ENCODE peak calls at places on chromosomes 11 and 22, in five cellular contexts. Y, B, D, P and H are unnamed samples.

GRCh38 chr22:20904008-20904979 is 12.9 kb upstream of the CRKL start:
- DNase-seq in D (no peak), P (peak), B (no peak), Y (no peak), H (no peak)

GRCh38 chr11:103789957-103790356 is 246.5 kb upstream of the DDI1 start:
- DNase-seq in B (no peak), Y (no peak), D (no peak), P (no peak), H (no peak)

GRCh38 chr22:42906605-42907338 is 49.7 kb upstream of the ARFGAP3 start:
- DNase-seq in P (no peak), B (no peak), D (no peak), Y (no peak), H (no peak)

GRCh38 chr11:47234669-47235075 is 13.9 kb downstream of the ACP2 start:
- DNase-seq in P (no peak), D (no peak), B (peak), Y (peak), H (peak)

GRCh38 chr22:20390394-20390907 is 3.5 kb upstream of the ZNF74 start:
- DNase-seq in B (no peak), D (no peak), Y (no peak), P (no peak), H (no peak)

GRCh38 chr22:50622723-50623327 is 5.1 kb downstream of the ARSA start:
- DNase-seq in B (no peak), P (no peak), D (no peak), Y (no peak), H (no peak)

GRCh38 chr11:64227405-64227956 is 1.4 kb downstream of the NUDT22 start:
- DNase-seq in B (no peak), Y (no peak), D (no peak), P (no peak), H (no peak)

GRCh38 chr11:20450829-20451228 is 63.3 kb downstream of the PRMT3 start:
- DNase-seq in B (no peak), Y (no peak), P (no peak), D (no peak), H (no peak)

GRCh38 chr11:74462009-74462408 is 5.3 kb downstream of the KCNE3 start:
- DNase-seq in B (no peak), D (no peak), Y (no peak), P (peak), H (no peak)

GRCh38 chr11:68683952-68684384 is 376 bp upstream of the GAL start:
- DNase-seq in D (no peak), B (no peak), Y (no peak), P (no peak), H (no peak)

GRCh38 chr22:21970037-21970799 is 12.4 kb downstream of the TOP3B start:
- DNase-seq in Y (no peak), P (no peak), D (no peak), B (no peak), H (no peak)

GRCh38 chr11:9616858-9617257 is 43.4 kb downstream of the WEE1 start:
- DNase-seq in Y (no peak), B (no peak), D (no peak), P (no peak), H (no peak)

GRCh38 chr11:77127674-77127968 is 425 bp upstream of the MYO7A start:
- DNase-seq in D (no peak), B (no peak), Y (no peak), P (no peak), H (no peak)

GRCh38 chr22:22710719-22711531 is 66.5 kb downstream of the GGTLC2 start:
- DNase-seq in P (no peak), Y (peak), D (peak), B (peak), H (peak)

GRCh38 chr11:130427581-130428211 is 713 bp downstream of the ADAMTS8 start:
- DNase-seq in B (no peak), P (no peak), Y (no peak), D (no peak), H (no peak)

GRCh38 chr22:46652930-46653331 is 32.7 kb downstream of the GRAMD4 start:
- DNase-seq in Y (no peak), P (no peak), B (no peak), D (no peak), H (no peak)

GRCh38 chr22:32776397-32776796 is 25.1 kb upstream of the TIMP3 start:
- DNase-seq in P (no peak), D (no peak), B (no peak), Y (no peak), H (no peak)

GRCh38 chr11:102347526-102348331 is 715 bp downstream of the BIRC2 start:
- DNase-seq in B (no peak), D (no peak), Y (no peak), P (no peak), H (no peak)

GRCh38 chr11:78420796-78421209 is 3.2 kb upstream of the GAB2 start:
- DNase-seq in Y (no peak), B (no peak), D (peak), P (no peak), H (peak)

GRCh38 chr11:64592656-64593055 is 1.6 kb downstream of the SLC22A12 start:
- DNase-seq in B (no peak), D (no peak), P (no peak), Y (no peak), H (no peak)

GRCh38 chr11:19918302-19919049 is 205.8 kb downstream of the NAV2 start:
- DNase-seq in P (no peak), D (no peak), Y (no peak), B (no peak), H (no peak)

GRCh38 chr11:66966351-66966750 is 8.2 kb upstream of the PC start:
- DNase-seq in Y (no peak), B (no peak), P (no peak), D (no peak), H (no peak)

GRCh38 chr11:17974246-17974645 is 38.6 kb downstream of the SERGEF start:
- DNase-seq in D (no peak), B (no peak), P (no peak), Y (no peak), H (no peak)

GRCh38 chr11:737366-737765 is 9.9 kb upstream of the TALDO1 start:
- DNase-seq in D (no peak), P (no peak), B (no peak), Y (no peak), H (no peak)

GRCh38 chr22:30667092-30667485 is 586 bp downstream of the DUSP18 start:
- DNase-seq in B (no peak), Y (no peak), P (no peak), D (no peak), H (no peak)

GRCh38 chr11:11243258-11243789 is 109.7 kb downstream of the CSNK2A3 start:
- DNase-seq in B (no peak), Y (no peak), P (no peak), D (no peak), H (no peak)

GRCh38 chr22:17477401-17477833 is 85.9 kb upstream of the SLC25A18 start:
- DNase-seq in B (no peak), D (no peak), P (no peak), Y (no peak), H (no peak)